ENCODE peak calls at places on chromosomes 1 and 21, in five cellular contexts. H is DMS 273 treated with DMSO at 0.1 percent for 48 hours, G is left kidney, Y is endothelial cell, R is omental fat pad. C is an unnamed sample.

GRCh38 chr21:33369586-33369985 is 33.6 kb upstream of the IFNGR2 start:
- DNase-seq in R (no peak), Y (no peak), H (no peak), G (no peak), C (no peak)

GRCh38 chr1:54014009-54014629 is 3.9 kb downstream of the LDLRAD1 start:
- DNase-seq in R (no peak), H (no peak), G (peak), Y (no peak), C (no peak)

GRCh38 chr1:51543877-51544276 is 24.8 kb upstream of the EPS15 start:
- DNase-seq in H (no peak), R (no peak), Y (no peak), G (no peak), C (no peak)

GRCh38 chr1:91555074-91555730 is 54.6 kb downstream of the CDC7 start:
- DNase-seq in R (no peak), H (no peak), Y (no peak), G (peak), C (no peak)

GRCh38 chr1:201791775-201792166 is 37.2 kb upstream of the IPO9 start:
- DNase-seq in R (no peak), G (peak), Y (no peak), H (peak), C (no peak)

GRCh38 chr1:156551066-156551643 is 21.2 kb downstream of the IQGAP3 start:
- DNase-seq in R (no peak), H (no peak), Y (no peak), G (no peak), C (no peak)

GRCh38 chr1:205680073-205680851 is at the start of gene SLC45A3:
- DNase-seq in H (no peak), R (no peak), Y (peak), G (peak), C (no peak)

GRCh38 chr1:74731399-74732052 is 1.3 kb downstream of the CRYZ start:
- DNase-seq in R (no peak), H (no peak), Y (no peak), G (peak), C (no peak)

GRCh38 chr1:162253790-162254189 is 122.9 kb downstream of the SPATA46 start:
- DNase-seq in H (no peak), R (no peak), Y (no peak), G (no peak), C (no peak)

GRCh38 chr1:21337010-21337437 is 46.8 kb upstream of the ECE1 start:
- DNase-seq in Y (no peak), R (no peak), H (no peak), G (no peak), C (no peak)

GRCh38 chr1:23601968-23602876 is 42.9 kb upstream of the ID3 start:
- DNase-seq in R (no peak), Y (no peak), H (no peak), G (no peak), C (no peak)

GRCh38 chr1:33082575-33083112 is 1.7 kb downstream of the AZIN2 start:
- DNase-seq in R (no peak), Y (no peak), H (no peak), G (no peak), C (no peak)

GRCh38 chr1:234262007-234262753 is 111.1 kb upstream of the COA6 start:
- DNase-seq in G (no peak), Y (no peak), R (no peak), H (no peak), C (no peak)

GRCh38 chr1:38279148-38279547 is 232.6 kb upstream of the POU3F1 start:
- DNase-seq in H (no peak), G (no peak), R (no peak), Y (no peak), C (no peak)

GRCh38 chr1:54888080-54888733 is 1.2 kb upstream of the DHCR24 start:
- DNase-seq in Y (no peak), R (no peak), G (no peak), H (no peak), C (no peak)

GRCh38 chr21:32604484-32604883 is 7.7 kb downstream of the CFAP298 start:
- DNase-seq in H (peak), Y (no peak), G (no peak), R (no peak), C (no peak)

GRCh38 chr21:16047857-16048256 is 318.1 kb downstream of the USP25 start:
- DNase-seq in Y (no peak), G (peak), H (no peak), R (no peak), C (no peak)

GRCh38 chr1:1431845-1432565 is 3.5 kb upstream of the VWA1 start:
- DNase-seq in G (peak), H (no peak), R (no peak), Y (no peak), C (no peak)

GRCh38 chr1:84701366-84701765 is 11.1 kb upstream of the SSX2IP start:
- DNase-seq in H (peak), Y (no peak), G (no peak), R (no peak), C (no peak)

GRCh38 chr1:226443439-226443838 is 35.5 kb upstream of the PARP1 start:
- DNase-seq in H (no peak), G (no peak), Y (no peak), R (no peak), C (no peak)

GRCh38 chr1:17248781-17249180 is at the start of gene PADI3:
- DNase-seq in H (no peak), Y (no peak), R (no peak), G (no peak), C (no peak)

GRCh38 chr1:243786546-243786945 is 63.5 kb downstream of the AKT3 start:
- DNase-seq in Y (no peak), G (peak), H (no peak), R (no peak), C (no peak)

GRCh38 chr1:197917813-197918646 is 858 bp downstream of the LHX9 start:
- DNase-seq in H (no peak), Y (no peak), G (no peak), R (no peak), C (no peak)

GRCh38 chr1:24108334-24109165 is 3.4 kb downstream of the MYOM3 start:
- DNase-seq in R (no peak), Y (no peak), G (peak), H (no peak), C (no peak)

GRCh38 chr1:207218512-207219352 is 102.7 kb upstream of the CD55 start:
- DNase-seq in Y (no peak), R (no peak), G (peak), H (no peak), C (no peak)

GRCh38 chr1:166836733-166837132 is 2.5 kb upstream of the POGK start:
- DNase-seq in G (no peak), R (no peak), Y (no peak), H (no peak), C (no peak)

GRCh38 chr1:156251527-156251926 is 3.7 kb upstream of the PAQR6 start:
- DNase-seq in H (peak), Y (no peak), G (peak), R (no peak), C (no peak)

GRCh38 chr1:162019006-162019405 is 4.7 kb downstream of the OLFML2B start:
- DNase-seq in G (no peak), Y (no peak), R (no peak), H (peak), C (no peak)

GRCh38 chr1:203268901-203269653 is 36.2 kb upstream of the BTG2 start:
- DNase-seq in G (peak), R (no peak), H (peak), Y (peak), C (no peak)